ENCODE peak calls at places on chromosomes 7 and 10, in nine cellular contexts. U is HuH-7, M is nucleus accumbens, Z is astrocyte of the spinal cord, E is BJ, X is NCI-H2081 treated with DMSO at 0.1 percent for 48 hours, A is Peyer's patch, F is left ventricle myocardium inferior, N is ovary. C is an unnamed sample.

GRCh38 chr7:29748286-29749099 is 57.8 kb upstream of the WIPF3 start:
- DNase-seq in U (no peak), M (no peak), Z (peak; percentile 43), E (no peak), X (peak; percentile 19), A (no peak), F (no peak), N (no peak), C (no peak)

GRCh38 chr10:29918623-29919400 is 140.6 kb downstream of the JCAD start:
- DNase-seq in U (no peak), M (no peak), Z (no peak), E (no peak), X (no peak), A (no peak), F (no peak), N (no peak), C (no peak)

GRCh38 chr10:68135922-68136718 is 26.8 kb downstream of the MYPN start:
- DNase-seq in U (no peak), M (no peak), Z (peak; percentile 80), E (peak; percentile 90), X (no peak), A (no peak), F (no peak), N (no peak), C (peak; percentile 96)

GRCh38 chr7:41762641-41763040 is 59.8 kb upstream of the INHBA start:
- DNase-seq in U (no peak), M (no peak), Z (no peak), E (no peak), X (no peak), A (no peak), F (no peak), N (no peak), C (no peak)

GRCh38 chr7:139673762-139674161 is 104.0 kb downstream of the HIPK2 start:
- DNase-seq in U (no peak), M (no peak), Z (no peak), E (no peak), X (no peak), A (no peak), F (no peak), N (no peak), C (no peak)

GRCh38 chr7:104552102-104552501 is 223.7 kb downstream of the LHFPL3 start:
- DNase-seq in U (peak; percentile 31), M (no peak), Z (peak; percentile 18), E (no peak), X (no peak), A (no peak), F (peak; percentile 17), N (peak; percentile 20), C (no peak)

GRCh38 chr7:143117395-143117794 is 14.5 kb upstream of the PIP start:
- DNase-seq in U (no peak), M (no peak), Z (no peak), E (no peak), X (no peak), A (no peak), F (no peak), N (no peak), C (no peak)

GRCh38 chr10:102814456-102814871 is 22.7 kb downstream of the CYP17A1 start:
- DNase-seq in U (peak; percentile 55), M (no peak), Z (peak; percentile 74), E (no peak), X (no peak), A (no peak), F (peak; percentile 70), N (no peak), C (no peak)

GRCh38 chr10:77301305-77301730 is 336.3 kb downstream of the KCNMA1 start:
- DNase-seq in U (no peak), M (no peak), Z (peak; percentile 75), E (peak; percentile 44), X (no peak), A (no peak), F (no peak), N (no peak), C (no peak)

GRCh38 chr7:148735141-148735540 is 36.4 kb downstream of the CUL1 start:
- DNase-seq in U (no peak), M (no peak), Z (no peak), E (no peak), X (no peak), A (no peak), F (no peak), N (no peak), C (no peak)

GRCh38 chr7:103123529-103123928 is 25.4 kb downstream of the NAPEPLD start:
- DNase-seq in U (no peak), M (no peak), Z (no peak), E (no peak), X (no peak), A (no peak), F (no peak), N (no peak), C (no peak)

GRCh38 chr7:155842496-155843265 is 30.4 kb upstream of the SHH start:
- DNase-seq in U (no peak), M (no peak), Z (no peak), E (no peak), X (no peak), A (no peak), F (no peak), N (no peak), C (no peak)

GRCh38 chr10:88165849-88166271 is 302.4 kb downstream of the PTEN start:
- DNase-seq in U (no peak), M (no peak), Z (peak; percentile 80), E (peak; percentile 67), X (no peak), A (no peak), F (no peak), N (no peak), C (peak; percentile 57)

GRCh38 chr10:90087197-90088007 is 386.0 kb downstream of the KIF20B start:
- DNase-seq in U (no peak), M (no peak), Z (peak; percentile 55), E (no peak), X (no peak), A (no peak), F (no peak), N (no peak), C (no peak)

GRCh38 chr10:32246685-32247084 is 100.3 kb downstream of the EPC1 start:
- DNase-seq in U (no peak), M (no peak), Z (no peak), E (no peak), X (no peak), A (no peak), F (no peak), N (no peak), C (no peak)

GRCh38 chr7:64775289-64775688 is 18.9 kb upstream of the ZNF138 start:
- DNase-seq in U (no peak), M (no peak), Z (no peak), E (no peak), X (no peak), A (no peak), F (no peak), N (no peak), C (no peak)